ENCODE peak calls at places on chromosomes 3 and 15, in five cellular contexts. P, E, M, F and B are unnamed samples. For H3K36me3, the result is how much of the 10 kb centered on the place peaks cover.

GRCh38 chr3:52130966-52131637 is 23.1 kb downstream of the POC1A start:
- DNase-seq in P (no peak), E (no peak), M (no peak), F (no peak), B (no peak)

GRCh38 chr3:52432631-52433030 is 12.3 kb downstream of the SEMA3G start:
- DNase-seq in P (peak), E (no peak), M (no peak), F (no peak), B (no peak)

GRCh38 chr15:100049483-100049882 is 292.3 kb downstream of the ADAMTS17 start:
- DNase-seq in P (no peak), E (no peak), M (no peak), F (no peak), B (no peak)

GRCh38 chr3:183698760-183699159 is 1.2 kb downstream of the YEATS2 start:
- DNase-seq in P (no peak), E (peak), M (no peak), F (no peak), B (peak)

GRCh38 chr15:22974745-22975144 is 5.4 kb downstream of the CYFIP1 start:
- DNase-seq in P (no peak), E (no peak), M (no peak), F (no peak), B (no peak)

GRCh38 chr3:113304856-113305540 is 93.6 kb downstream of the BOC start:
- DNase-seq in P (no peak), E (no peak), M (no peak), F (no peak), B (no peak)

GRCh38 chr3:33146791-33147445 is 33.1 kb downstream of the CRTAP start:
- DNase-seq in P (no peak), E (no peak), M (no peak), F (no peak), B (no peak)

GRCh38 chr3:74613060-74613459 is 1.4 kb downstream of the CNTN3 start:
- DNase-seq in P (no peak), E (no peak), M (no peak), F (no peak), B (no peak)

GRCh38 chr3:13713396-13713795 is 164.5 kb downstream of the FBLN2 start:
- DNase-seq in P (peak), E (no peak), M (no peak), F (peak), B (no peak)

GRCh38 chr3:72814308-72814707 is 33.9 kb downstream of the SHQ1 start:
- DNase-seq in P (no peak), E (no peak), M (no peak), F (no peak), B (no peak)

GRCh38 chr3:130539005-130539404 is 22.0 kb downstream of the COL6A6 start:
- DNase-seq in P (no peak), E (no peak), M (peak), F (peak), B (peak)

GRCh38 chr3:100089802-100090668 is 24.3 kb downstream of the FILIP1L start:
- DNase-seq in P (peak), E (no peak), M (peak), F (no peak), B (no peak)

GRCh38 chr3:51099794-51100542 is 285.1 kb upstream of the MANF start:
- DNase-seq in P (no peak), E (no peak), M (peak), F (no peak), B (peak)

GRCh38 chr15:52066842-52067544 is 45.6 kb downstream of the BCL2L10 start:
- DNase-seq in P (no peak), E (no peak), M (no peak), F (no peak), B (peak)

GRCh38 chr3:138329127-138329983 is at the start of gene NME9:
- DNase-seq in P (peak), E (peak), M (peak), F (peak), B (peak)

GRCh38 chr3:10957976-10958749 is 34.4 kb upstream of the SLC6A1 start:
- DNase-seq in P (no peak), E (no peak), M (no peak), F (no peak), B (peak)

GRCh38 chr3:39188271-39189149 is 3.9 kb downstream of the XIRP1 start:
- DNase-seq in P (no peak), E (no peak), M (no peak), F (no peak), B (no peak)

GRCh38 chr3:114214542-114215341 is 22.6 kb downstream of the ZNF80 start:
- DNase-seq in P (no peak), E (no peak), M (no peak), F (peak), B (no peak)

GRCh38 chr15:26126070-26126469 is 262.9 kb upstream of the ATP10A start:
- DNase-seq in P (no peak), E (no peak), M (no peak), F (no peak), B (no peak)

GRCh38 chr3:42736081-42736480 is 33.5 kb upstream of the HHATL start:
- DNase-seq in P (no peak), E (peak), M (no peak), F (no peak), B (no peak)

GRCh38 chr15:34109775-34110663 is 8.1 kb downstream of the PGBD4 start:
- DNase-seq in P (no peak), E (no peak), M (peak), F (no peak), B (no peak)

GRCh38 chr3:114758828-114759709 is 388.0 kb downstream of the ZBTB20 start:
- DNase-seq in P (no peak), E (no peak), M (peak), F (no peak), B (no peak)

GRCh38 chr3:71072288-71072687 is 511.2 kb downstream of the FOXP1 start:
- DNase-seq in P (no peak), E (no peak), M (no peak), F (no peak), B (no peak)

GRCh38 chr15:57237282-57237642 is 139.0 kb upstream of the CGNL1 start:
- DNase-seq in P (no peak), E (no peak), M (no peak), F (no peak), B (no peak)

GRCh38 chr3:59313365-59313764 is 263.5 kb upstream of the CFAP20DC start:
- DNase-seq in P (no peak), E (no peak), M (peak), F (peak), B (peak)

GRCh38 chr3:52530918-52531635 is 2.6 kb downstream of the NT5DC2 start:
- DNase-seq in P (no peak), E (peak), M (no peak), F (no peak), B (no peak)

GRCh38 chr3:157231071-157231470 is 71.1 kb upstream of the CCNL1 start:
- DNase-seq in P (no peak), E (no peak), M (no peak), F (no peak), B (no peak)

GRCh38 chr3:71360170-71360569 is 223.4 kb downstream of the FOXP1 start:
- DNase-seq in P (no peak), E (no peak), M (no peak), F (no peak), B (no peak)

GRCh38 chr3:8482960-8483665 is 18.5 kb upstream of the LMCD1 start:
- DNase-seq in P (peak), E (peak), M (peak), F (no peak), B (peak)

GRCh38 chr15:98941595-98942255 is 65.9 kb downstream of the PGPEP1L start:
- DNase-seq in P (no peak), E (no peak), M (no peak), F (no peak), B (no peak)
- H3K36me3 ChIP-seq in P (under half), E (under half), M (under half), F (half or more), B (under half)

GRCh38 chr3:36846406-36846805 is 82.1 kb upstream of the DCLK3 start:
- DNase-seq in P (no peak), E (no peak), M (no peak), F (no peak), B (no peak)
- H3K36me3 ChIP-seq in P (under half), E (under half), M (under half), F (under half), B (under half)

DNA sequence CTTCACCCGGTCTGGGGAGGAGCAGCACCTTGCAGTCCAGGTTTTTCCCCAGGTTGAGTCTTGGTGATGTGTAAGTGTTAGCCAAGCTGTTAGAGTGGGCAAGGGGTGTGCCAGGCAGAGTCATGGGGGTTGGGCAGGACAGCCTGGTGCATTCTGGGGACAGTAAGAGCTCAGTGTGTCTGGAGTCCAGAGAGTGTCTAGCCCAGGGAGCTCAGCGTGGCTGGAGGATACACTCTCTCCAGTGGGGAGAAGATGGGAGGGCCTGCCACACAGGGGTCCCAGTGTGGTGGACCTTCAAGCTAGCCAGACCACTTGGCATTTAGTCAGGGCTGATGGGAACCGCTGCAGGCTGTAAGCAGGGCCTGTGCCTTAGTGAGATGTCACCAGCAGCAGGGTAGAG is 87.3 kb downstream of the AAGAB start:
- DNase-seq in P (no peak), E (no peak), M (no peak), F (no peak), B (no peak)
- H3K36me3 ChIP-seq in P (under half), E (under half), M (half or more), F (under half), B (under half)

DNA sequence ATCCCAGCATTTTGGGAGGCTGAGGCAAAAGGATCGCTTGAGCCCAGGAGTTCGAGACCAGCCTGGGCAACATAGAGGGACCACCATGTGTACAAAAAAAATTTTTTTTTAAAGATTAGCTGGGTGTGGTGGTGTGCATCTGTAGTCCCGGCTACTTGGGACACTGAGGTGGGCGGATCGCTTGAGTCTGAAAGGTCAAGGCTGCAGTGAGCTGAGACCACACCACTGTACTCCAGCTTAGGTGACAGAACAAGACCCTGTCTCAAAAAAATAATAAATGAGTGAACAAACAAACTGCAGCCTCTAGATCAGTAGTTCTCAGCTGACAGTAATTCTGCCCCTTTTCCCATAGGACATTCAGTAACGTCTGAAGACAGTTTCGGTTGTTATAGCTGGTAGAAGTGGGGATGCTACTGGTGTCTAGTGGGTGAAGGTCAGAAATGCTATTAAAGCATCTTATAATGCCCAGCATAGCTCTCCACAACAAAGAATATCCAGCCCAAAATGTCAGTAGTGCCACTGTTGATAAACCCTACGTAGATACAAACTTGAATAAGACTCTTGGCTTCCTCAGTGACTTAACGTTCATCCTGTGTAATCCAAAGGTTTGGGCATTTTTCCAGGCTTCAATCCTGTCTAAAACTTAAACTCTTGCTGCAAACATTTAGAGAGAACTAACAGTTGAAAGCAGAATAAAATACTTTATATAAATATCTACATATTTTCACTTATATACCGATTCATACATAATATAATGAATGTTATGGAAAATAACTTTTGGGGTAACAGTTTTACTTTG is 10.6 kb downstream of the SMC4 start:
- DNase-seq in P (no peak), E (no peak), M (no peak), F (no peak), B (no peak)
- H3K36me3 ChIP-seq in P (under half), E (under half), M (under half), F (under half), B (under half)

GRCh38 chr15:25054329-25054728 is 99.5 kb downstream of the SNRPN start:
- DNase-seq in P (peak), E (no peak), M (no peak), F (no peak), B (no peak)
- H3K36me3 ChIP-seq in P (under half), E (under half), M (under half), F (half or more), B (under half)

DNA sequence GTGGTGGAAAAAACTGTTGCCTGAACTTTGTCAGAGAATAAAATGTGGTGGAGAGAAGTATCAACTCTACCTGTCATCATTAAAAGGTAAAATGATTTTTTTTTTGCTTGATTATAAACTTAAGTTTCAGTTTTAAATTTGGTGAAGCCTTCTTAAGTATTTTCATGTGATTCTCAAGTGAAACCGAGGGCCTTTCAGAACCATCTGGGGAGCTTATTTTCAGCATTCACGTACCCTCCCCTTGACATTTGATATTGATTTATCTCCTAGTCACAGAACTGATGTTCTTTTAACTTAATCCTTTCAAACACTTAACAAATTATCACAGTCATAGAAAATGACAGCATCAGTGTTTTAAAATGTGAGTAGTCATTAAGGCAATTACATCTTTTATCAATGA is 38.5 kb downstream of the HPS3 start:
- DNase-seq in P (no peak), E (no peak), M (no peak), F (no peak), B (no peak)
- H3K36me3 ChIP-seq in P (under half), E (under half), M (under half), F (under half), B (under half)

DNA sequence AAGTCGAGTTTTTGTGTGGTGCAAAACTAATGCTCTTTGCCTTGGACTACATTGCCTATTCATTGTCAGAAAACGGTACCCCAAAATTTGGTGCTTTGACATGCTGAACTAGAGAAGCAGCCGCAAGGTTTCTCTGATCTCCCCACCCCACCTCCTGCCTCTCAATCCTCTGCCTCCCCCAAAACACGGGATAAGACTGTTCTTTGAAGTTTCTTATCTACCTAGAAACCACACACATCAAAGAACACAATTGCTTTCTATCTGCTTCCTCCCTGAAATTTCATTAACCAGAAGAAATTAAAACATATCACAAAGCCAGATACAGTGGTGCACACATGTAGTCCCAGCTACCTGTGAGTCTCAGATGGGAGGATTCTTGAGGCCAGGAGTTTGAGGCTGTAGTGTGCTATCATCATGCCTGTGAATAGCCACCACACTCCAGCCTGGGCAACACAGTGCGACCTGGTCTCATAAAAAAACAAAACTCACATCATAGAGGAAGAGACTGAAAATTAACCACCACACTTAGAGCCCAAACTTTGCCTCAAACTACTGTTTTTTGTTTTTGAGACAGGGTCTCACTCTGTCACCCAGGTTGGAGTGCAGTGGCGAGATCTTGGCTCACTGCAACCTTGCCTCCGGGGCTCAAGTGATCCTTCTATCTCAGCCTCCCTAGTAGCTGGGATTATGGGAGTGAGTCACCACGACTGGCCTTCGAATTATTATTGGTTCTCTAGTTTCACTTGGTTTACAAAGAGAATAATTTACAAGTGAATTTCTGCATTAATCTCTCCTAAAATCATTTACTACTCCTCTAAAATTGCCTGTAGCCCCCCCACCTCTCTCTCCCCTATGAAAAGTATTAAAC is 2.7 kb upstream of the PCNP start:
- DNase-seq in P (no peak), E (no peak), M (no peak), F (no peak), B (no peak)
- H3K36me3 ChIP-seq in P (under half), E (under half), M (under half), F (under half), B (under half)

GRCh38 chr3:172354931-172355499 is 93.2 kb downstream of the GHSR start:
- DNase-seq in P (no peak), E (no peak), M (no peak), F (no peak), B (no peak)

GRCh38 chr3:172355836-172356235 is 92.4 kb downstream of the GHSR start:
- DNase-seq in P (no peak), E (peak), M (no peak), F (no peak), B (peak)

GRCh38 chr3:172352786-172353185 is 95.5 kb downstream of the GHSR start:
- DNase-seq in P (no peak), E (no peak), M (no peak), F (no peak), B (no peak)

GRCh38 chr3:172347895-172348680 is 100.2 kb downstream of the GHSR start:
- DNase-seq in P (no peak), E (no peak), M (no peak), F (no peak), B (no peak)

DNA sequence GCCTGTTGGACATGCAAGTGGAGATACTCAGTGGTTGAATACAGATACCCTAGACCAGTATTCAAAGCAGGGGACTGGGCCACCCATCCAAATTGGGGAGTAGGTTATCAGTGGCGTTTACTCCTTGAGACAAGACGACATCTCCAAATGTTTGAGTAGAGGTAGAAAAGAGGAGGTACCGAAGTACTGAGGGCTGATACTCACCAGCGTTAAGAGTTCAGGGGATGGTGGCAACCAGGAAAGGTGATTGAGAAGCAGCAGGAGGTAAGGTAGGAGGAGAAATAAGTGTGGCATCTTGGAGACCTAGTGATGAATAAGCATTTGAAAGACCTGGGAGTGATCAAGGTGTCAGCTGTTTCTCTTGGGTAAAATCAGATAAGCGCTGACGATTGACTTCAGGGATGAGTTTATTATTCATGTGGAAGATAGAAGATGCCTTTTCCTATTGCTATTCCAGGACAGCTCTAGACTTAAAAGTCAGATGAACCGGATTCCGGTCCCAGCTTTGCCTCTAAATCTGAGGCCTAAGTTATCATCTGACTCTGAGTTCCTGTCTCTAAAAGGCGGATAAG is 96.3 kb downstream of the GHSR start:
- DNase-seq in P (no peak), E (no peak), M (no peak), F (no peak), B (no peak)
- H3K36me3 ChIP-seq in P (under half), E (under half), M (under half), F (under half), B (under half)